ENCODE peak calls at places on chromosome 20, in eight cellular contexts. F, N, I, G, T, S, B and K are unnamed samples.
A peak's percentile ranks its signal among the peaks of the same experiment; 100 is the strongest.

GRCh38 chr20:50681359-50682064 is 9.8 kb downstream of the RIPOR3 start:
- DNase-seq in F (no peak), N (no peak), I (no peak), G (no peak), T (no peak), S (no peak), B (no peak), K (no peak)

GRCh38 chr20:20214757-20215275 is 153.1 kb upstream of the INSM1 start:
- DNase-seq in F (no peak), N (peak; percentile 96), I (no peak), G (peak; percentile 70), T (no peak), S (no peak), B (no peak), K (no peak)

GRCh38 chr20:14523090-14523489 is 185.7 kb upstream of the FLRT3 start:
- DNase-seq in F (no peak), N (no peak), I (no peak), G (no peak), T (no peak), S (no peak), B (no peak), K (no peak)

GRCh38 chr20:32516985-32517873 is 67.9 kb downstream of the NOL4L start:
- DNase-seq in F (no peak), N (no peak), I (no peak), G (no peak), T (no peak), S (no peak), B (no peak), K (no peak)

GRCh38 chr20:9179193-9179802 is 110.4 kb downstream of the PLCB4 start:
- DNase-seq in F (no peak), N (no peak), I (no peak), G (no peak), T (no peak), S (no peak), B (no peak), K (no peak)

GRCh38 chr20:37764333-37764935 is 70.6 kb downstream of the CTNNBL1 start:
- DNase-seq in F (no peak), N (no peak), I (no peak), G (no peak), T (no peak), S (no peak), B (no peak), K (no peak)

GRCh38 chr20:63943007-63943807 is 13.0 kb downstream of the UCKL1 start:
- DNase-seq in F (no peak), N (no peak), I (no peak), G (no peak), T (no peak), S (no peak), B (no peak), K (no peak)

GRCh38 chr20:58215116-58215515 is 13.3 kb downstream of the ANKRD60 start:
- DNase-seq in F (no peak), N (no peak), I (no peak), G (no peak), T (no peak), S (no peak), B (no peak), K (no peak)

GRCh38 chr20:2089447-2089846 is 12.2 kb upstream of the STK35 start:
- DNase-seq in F (no peak), N (no peak), I (no peak), G (no peak), T (no peak), S (no peak), B (no peak), K (no peak)